ENCODE peak calls at places on chromosomes 4 and X, in four cellular contexts. One of them, this sample, is unnamed.

GRCh38 chrX:23380581-23380980 is 45.9 kb downstream of the PTCHD1 start:
- DNase-seq in Caki2: no peak
- DNase-seq in breast epithelium: no peak
- DNase-seq in neural crest cell: no peak
- DNase-seq in this sample: no peak

GRCh38 chr4:171519457-171519856 is 293.7 kb upstream of the GALNTL6 start:
- DNase-seq in Caki2: no peak
- DNase-seq in breast epithelium: no peak
- DNase-seq in neural crest cell: no peak
- DNase-seq in this sample: no peak

GRCh38 chrX:16822723-16823122 is 36.5 kb downstream of the TXLNG start:
- DNase-seq in breast epithelium: no peak
- DNase-seq in neural crest cell: no peak
- DNase-seq in Caki2: no peak
- DNase-seq in this sample: no peak

GRCh38 chr4:127463883-127464282 is 168.9 kb upstream of the INTU start:
- DNase-seq in Caki2: no peak
- DNase-seq in neural crest cell: no peak
- DNase-seq in breast epithelium: no peak
- DNase-seq in this sample: no peak

GRCh38 chr4:8285976-8286718 is 16.6 kb downstream of the HTRA3 start:
- DNase-seq in Caki2: no peak
- DNase-seq in neural crest cell: no peak
- DNase-seq in breast epithelium: no peak
- DNase-seq in this sample: no peak

GRCh38 chrX:105307762-105308161 is 87.3 kb upstream of the TEX13A start:
- DNase-seq in neural crest cell: no peak
- DNase-seq in Caki2: no peak
- DNase-seq in breast epithelium: no peak
- DNase-seq in this sample: no peak

GRCh38 chr4:29459926-29460325 is 1260.2 kb upstream of the PCDH7 start:
- DNase-seq in breast epithelium: no peak
- DNase-seq in neural crest cell: no peak
- DNase-seq in Caki2: no peak
- DNase-seq in this sample: no peak

GRCh38 chrX:23376581-23376980 is 41.9 kb downstream of the PTCHD1 start:
- DNase-seq in Caki2: no peak
- DNase-seq in neural crest cell: no peak
- DNase-seq in breast epithelium: no peak
- DNase-seq in this sample: no peak

GRCh38 chrX:68983004-68983857 is 154.4 kb downstream of the EFNB1 start:
- DNase-seq in Caki2: no peak
- DNase-seq in neural crest cell: no peak
- DNase-seq in breast epithelium: no peak
- DNase-seq in this sample: no peak

GRCh38 chr4:143291334-143291733 is 45.3 kb upstream of the GAB1 start:
- DNase-seq in Caki2: no peak
- DNase-seq in breast epithelium: no peak
- DNase-seq in neural crest cell: no peak
- DNase-seq in this sample: no peak

GRCh38 chr4:176879370-176880116 is 86.8 kb upstream of the VEGFC start:
- DNase-seq in Caki2: no peak
- DNase-seq in breast epithelium: no peak
- DNase-seq in neural crest cell: no peak
- DNase-seq in this sample: no peak

GRCh38 chr4:127782025-127782274 is 172 bp upstream of the HSPA4L start:
- DNase-seq in neural crest cell: peak
- DNase-seq in Caki2: peak
- DNase-seq in breast epithelium: peak
- DNase-seq in this sample: peak

GRCh38 chr4:142077048-142077447 is 440.7 kb downstream of the IL15 start:
- DNase-seq in neural crest cell: no peak
- DNase-seq in Caki2: no peak
- DNase-seq in breast epithelium: no peak
- DNase-seq in this sample: no peak

GRCh38 chr4:148795156-148795864 is 353.1 kb upstream of the NR3C2 start:
- DNase-seq in Caki2: peak
- DNase-seq in neural crest cell: no peak
- DNase-seq in breast epithelium: no peak
- DNase-seq in this sample: no peak

GRCh38 chrX:44483965-44484606 is 58.6 kb downstream of the FUNDC1 start:
- DNase-seq in neural crest cell: no peak
- DNase-seq in breast epithelium: no peak
- DNase-seq in Caki2: no peak
- DNase-seq in this sample: no peak

GRCh38 chr4:177964061-177964460 is 521.8 kb upstream of the AGA start:
- DNase-seq in breast epithelium: no peak
- DNase-seq in Caki2: peak
- DNase-seq in neural crest cell: no peak
- DNase-seq in this sample: no peak

GRCh38 chrX:70434914-70435586 is 9.6 kb upstream of the DLG3 start:
- DNase-seq in breast epithelium: no peak
- DNase-seq in neural crest cell: no peak
- DNase-seq in Caki2: no peak
- DNase-seq in this sample: no peak

GRCh38 chr4:19358015-19358414 is 893.7 kb upstream of the SLIT2 start:
- DNase-seq in neural crest cell: no peak
- DNase-seq in breast epithelium: no peak
- DNase-seq in Caki2: no peak
- DNase-seq in this sample: no peak

GRCh38 chr4:127782275-127783025 is at the start of gene HSPA4L:
- DNase-seq in breast epithelium: peak
- DNase-seq in neural crest cell: no peak
- DNase-seq in Caki2: no peak
- DNase-seq in this sample: no peak

GRCh38 chr4:138978028-138978585 is 37.5 kb upstream of the NOCT start:
- DNase-seq in neural crest cell: no peak
- DNase-seq in breast epithelium: no peak
- DNase-seq in Caki2: no peak
- DNase-seq in this sample: no peak

GRCh38 chrX:49995795-49996455 is 73.5 kb downstream of the CLCN5 start:
- DNase-seq in Caki2: no peak
- DNase-seq in breast epithelium: no peak
- DNase-seq in neural crest cell: no peak
- DNase-seq in this sample: no peak

GRCh38 chr4:99887837-99888236 is 6.4 kb downstream of the LAMTOR3 start:
- DNase-seq in breast epithelium: no peak
- DNase-seq in neural crest cell: no peak
- DNase-seq in Caki2: no peak
- DNase-seq in this sample: no peak

GRCh38 chr4:183288955-183289354 is 31.1 kb downstream of the CLDN22 start:
- DNase-seq in breast epithelium: no peak
- DNase-seq in neural crest cell: no peak
- DNase-seq in Caki2: no peak
- DNase-seq in this sample: no peak

GRCh38 chrX:79146552-79147390 is 2.3 kb downstream of the GPR174 start:
- DNase-seq in Caki2: no peak
- DNase-seq in neural crest cell: no peak
- DNase-seq in breast epithelium: no peak
- DNase-seq in this sample: no peak